ENCODE peak calls at places on chromosomes 4 and X, in eight cellular contexts. D, L, K, B, M, N, Q and R are unnamed samples.

GRCh38 chr4:114399085-114399484 is 199.5 kb upstream of the UGT8 start:
- DNase-seq in M (no peak), D (no peak), N (no peak), L (no peak), Q (no peak), B (no peak), K (no peak), R (no peak)

GRCh38 chrX:101682723-101683122 is 23.1 kb upstream of the ARMCX2 start:
- DNase-seq in D (no peak), K (peak; percentile 49), L (no peak), B (no peak), N (no peak), Q (no peak), M (no peak), R (no peak)

GRCh38 chr4:16387448-16387847 is 161.2 kb upstream of the TAPT1 start:
- DNase-seq in K (no peak), B (no peak), M (no peak), L (no peak), Q (no peak), N (no peak), D (no peak), R (no peak)

GRCh38 chr4:123418486-123418931 is 21.9 kb downstream of the SPRY1 start:
- DNase-seq in D (peak; percentile 27), B (no peak), Q (no peak), N (peak; percentile 88), K (peak; percentile 74), L (no peak), M (peak; percentile 38), R (no peak)

GRCh38 chrX:71607488-71607887 is 10.8 kb downstream of the CXCR3 start:
- DNase-seq in Q (no peak), B (no peak), M (no peak), D (no peak), L (no peak), N (no peak), K (no peak), R (no peak)

GRCh38 chr4:3340703-3341088 is 47.9 kb downstream of the RGS12 start:
- DNase-seq in N (peak; percentile 11), D (no peak), K (no peak), B (no peak), M (peak; percentile 97), Q (no peak), L (no peak), R (no peak)

GRCh38 chr4:92014060-92014459 is 289.7 kb upstream of the GRID2 start:
- DNase-seq in Q (no peak), M (no peak), L (no peak), N (no peak), B (no peak), D (no peak), K (no peak), R (no peak)

GRCh38 chrX:14032383-14032782 is 2.7 kb upstream of the GEMIN8 start:
- DNase-seq in N (no peak), L (peak; percentile 32), Q (no peak), B (peak; percentile 27), D (no peak), M (peak; percentile 70), K (peak; percentile 29), R (peak; percentile 5)

GRCh38 chr4:122963222-122963621 is 40.8 kb upstream of the NUDT6 start:
- DNase-seq in B (no peak), K (no peak), D (no peak), L (no peak), Q (no peak), N (peak; percentile 83), M (no peak), R (no peak)

GRCh38 chrX:53263597-53264094 is 17.7 kb downstream of the IQSEC2 start:
- DNase-seq in K (peak; percentile 63), N (peak; percentile 63), L (peak; percentile 73), B (no peak), M (no peak), Q (no peak), D (no peak), R (no peak)

GRCh38 chr4:74456056-74456744 is 11.3 kb downstream of the AREG start:
- DNase-seq in B (no peak), Q (no peak), L (no peak), D (no peak), K (no peak), M (no peak), N (peak; percentile 97), R (no peak)

GRCh38 chr4:128787509-128788311 is 21.8 kb upstream of the JADE1 start:
- DNase-seq in K (no peak), L (peak; percentile 75), B (no peak), N (no peak), D (no peak), Q (no peak), M (no peak), R (no peak)

GRCh38 chr4:40301592-40301991 is 33.5 kb upstream of the CHRNA9 start:
- DNase-seq in Q (peak; percentile 16), D (no peak), M (no peak), L (no peak), B (no peak), N (no peak), K (no peak), R (peak; percentile 72)

GRCh38 chrX:39152106-39152649 is 350.9 kb downstream of the MID1IP1 start:
- DNase-seq in L (peak; percentile 77), N (no peak), D (peak; percentile 86), K (no peak), M (peak; percentile 61), B (peak; percentile 24), Q (no peak), R (no peak)

GRCh38 chr4:72326692-72327632 is 242.1 kb downstream of the ADAMTS3 start:
- DNase-seq in D (peak; percentile 7), N (peak; percentile 17), M (no peak), K (peak; percentile 12), L (peak; percentile 29), Q (no peak), B (no peak), R (no peak)

GRCh38 chr4:31391976-31392375 is 671.8 kb downstream of the PCDH7 start:
- DNase-seq in L (no peak), M (no peak), Q (no peak), D (no peak), N (no peak), B (no peak), K (no peak), R (no peak)

GRCh38 chr4:10106421-10107039 is 10.1 kb downstream of the WDR1 start:
- DNase-seq in B (peak; percentile 50), D (no peak), Q (peak; percentile 93), M (peak; percentile 40), L (peak; percentile 87), K (peak; percentile 91), N (peak; percentile 96), R (peak; percentile 69)

GRCh38 chr4:84875636-84876371 is 90.7 kb downstream of the WDFY3 start:
- DNase-seq in M (no peak), K (no peak), B (no peak), L (no peak), D (no peak), Q (no peak), N (no peak), R (no peak)

GRCh38 chr4:141636771-141637460 is 533 bp downstream of the IL15 start:
- DNase-seq in K (peak; percentile 67), Q (peak; percentile 69), M (peak; percentile 61), N (peak; percentile 66), D (no peak), B (no peak), L (peak; percentile 5), R (no peak)

GRCh38 chr4:173860079-173860478 is 330.1 kb upstream of the HAND2 start:
- DNase-seq in L (no peak), D (no peak), B (no peak), N (no peak), Q (no peak), M (no peak), K (no peak), R (no peak)

GRCh38 chrX:154315416-154315815 is 19.8 kb downstream of the TKTL1 start:
- DNase-seq in K (no peak), B (no peak), Q (no peak), M (no peak), L (no peak), N (no peak), D (no peak), R (no peak)

GRCh38 chrX:67545772-67546495 is 2.1 kb downstream of the AR start:
- DNase-seq in D (no peak), K (no peak), M (peak; percentile 28), Q (peak; percentile 62), B (no peak), N (peak; percentile 1), L (no peak), R (no peak)

GRCh38 chrX:18426004-18426320 is 554 bp downstream of the CDKL5 start:
- DNase-seq in K (no peak), L (no peak), M (peak; percentile 7), N (no peak), D (no peak), Q (no peak), B (no peak), R (no peak)

GRCh38 chrX:104310084-104310483 is 55.4 kb upstream of the ESX1 start:
- DNase-seq in Q (no peak), M (no peak), D (no peak), B (no peak), L (peak; percentile 2), N (peak; percentile 35), K (peak; percentile 27), R (no peak)

GRCh38 chr4:129231907-129232626 is 136.1 kb downstream of the C4orf33 start:
- DNase-seq in L (no peak), Q (no peak), K (no peak), B (no peak), D (no peak), N (no peak), M (no peak), R (no peak)

GRCh38 chr4:6852582-6852981 is 57.0 kb upstream of the TBC1D14 start:
- DNase-seq in Q (no peak), B (no peak), L (no peak), D (no peak), M (no peak), N (no peak), K (no peak), R (no peak)

GRCh38 chr4:2689825-2690700 is 66.1 kb downstream of the TNIP2 start:
- DNase-seq in Q (peak; percentile 75), L (no peak), B (peak; percentile 20), K (no peak), N (no peak), M (no peak), D (no peak), R (no peak)

GRCh38 chr4:5112333-5112732 is 61.1 kb downstream of the STK32B start:
- DNase-seq in N (no peak), L (no peak), B (no peak), D (no peak), Q (no peak), M (no peak), K (no peak), R (no peak)

GRCh38 chr4:168857546-168858314 is 152.3 kb downstream of the CBR4 start:
- DNase-seq in M (no peak), B (no peak), D (no peak), K (peak; percentile 10), Q (no peak), N (no peak), L (no peak), R (no peak)

GRCh38 chr4:142443469-142443868 is 402.6 kb downstream of the INPP4B start:
- DNase-seq in L (no peak), D (no peak), Q (no peak), B (no peak), K (no peak), N (no peak), M (peak; percentile 10), R (no peak)

GRCh38 chr4:20086067-20086466 is 165.6 kb upstream of the SLIT2 start:
- DNase-seq in L (no peak), Q (no peak), D (no peak), B (no peak), M (no peak), K (no peak), N (no peak), R (no peak)

GRCh38 chr4:53654300-53654758 is 63.0 kb upstream of the LNX1 start:
- DNase-seq in L (no peak), K (no peak), N (peak; percentile 41), D (no peak), B (no peak), Q (no peak), M (peak; percentile 60), R (no peak)

GRCh38 chrX:74232859-74233258 is 71.1 kb upstream of the ZCCHC13 start:
- DNase-seq in K (no peak), L (no peak), B (no peak), M (no peak), N (peak; percentile 12), D (no peak), Q (no peak), R (no peak)